ENCODE peak calls at places on chromosome 4, in four cellular contexts. P is activated CD4-positive, alpha-beta T cell treated with anti-CD3 and anti-CD28 coated beads, Interleukin-2, amount 50 U/mL, for 24 hours; Z is hepatocyte; T is cardiac muscle cell. O is an unnamed sample.

GRCh38 chr4:20408596-20408995 is 156.9 kb downstream of the SLIT2 start:
- DNase-seq in Z (no peak), P (no peak), T (no peak), O (no peak)

GRCh38 chr4:188061083-188061482 is 48.3 kb downstream of the TRIML2 start:
- DNase-seq in T (no peak), P (no peak), Z (no peak), O (no peak)

GRCh38 chr4:167052631-167053085 is 181.6 kb downstream of the SPOCK3 start:
- DNase-seq in T (no peak), P (no peak), Z (no peak), O (no peak)

GRCh38 chr4:123553733-123554132 is 157.1 kb downstream of the SPRY1 start:
- DNase-seq in T (no peak), Z (no peak), P (no peak), O (no peak)

GRCh38 chr4:153060191-153060590 is 124.1 kb downstream of the FHDC1 start:
- DNase-seq in P (no peak), Z (no peak), T (no peak), O (no peak)

GRCh38 chr4:79442422-79442821 is 34.4 kb upstream of the GK2 start:
- DNase-seq in P (no peak), Z (no peak), T (no peak), O (no peak)

GRCh38 chr4:121706595-121707021 is 9.8 kb upstream of the ANXA5 start:
- DNase-seq in P (peak), Z (no peak), T (no peak), O (no peak)

GRCh38 chr4:656651-657337 is 17.3 kb downstream of the ATP5ME start:
- DNase-seq in P (no peak), T (no peak), Z (no peak), O (no peak)

GRCh38 chr4:63020661-63021060 is 1388.6 kb downstream of the TECRL start:
- DNase-seq in P (no peak), Z (no peak), T (no peak), O (no peak)

GRCh38 chr4:173025131-173025530 is 143.5 kb upstream of the GALNT7 start:
- DNase-seq in T (peak), Z (peak), P (peak), O (peak)

GRCh38 chr4:122503214-122503613 is 46.7 kb upstream of the IL2 start:
- DNase-seq in Z (no peak), T (no peak), P (peak), O (no peak)

GRCh38 chr4:149638073-149638472 is 177.6 kb downstream of the IQCM start:
- DNase-seq in T (no peak), Z (no peak), P (no peak), O (no peak)

GRCh38 chr4:185504098-185505047 is 30.9 kb downstream of the PDLIM3 start:
- DNase-seq in Z (no peak), P (no peak), T (no peak), O (no peak)

GRCh38 chr4:140645614-140646412 is 77.1 kb upstream of the UCP1 start:
- DNase-seq in T (peak), P (no peak), Z (no peak), O (peak)

GRCh38 chr4:115119804-115120352 is 6.5 kb upstream of the NDST4 start:
- DNase-seq in T (no peak), Z (no peak), P (no peak), O (no peak)

GRCh38 chr4:110260299-110260698 is 61.9 kb upstream of the ELOVL6 start:
- DNase-seq in P (no peak), T (no peak), Z (no peak), O (no peak)

GRCh38 chr4:7738458-7739076 is 201.1 kb downstream of the AFAP1 start:
- DNase-seq in T (no peak), P (no peak), Z (no peak), O (no peak)

GRCh38 chr4:38192516-38192915 is 232.3 kb downstream of the PTTG2 start:
- DNase-seq in Z (no peak), P (no peak), T (no peak), O (no peak)

GRCh38 chr4:152458801-152459302 is 77.0 kb downstream of the FBXW7 start:
- DNase-seq in T (no peak), Z (no peak), P (no peak), O (no peak)

GRCh38 chr4:24278693-24279092 is 305.7 kb downstream of the DHX15 start:
- DNase-seq in Z (peak), P (no peak), T (no peak), O (no peak)

GRCh38 chr4:42596918-42597317 is 60.0 kb downstream of the ATP8A1 start:
- DNase-seq in P (no peak), Z (no peak), T (no peak), O (no peak)

GRCh38 chr4:77022581-77023133 is 53.1 kb downstream of the CCNI start:
- DNase-seq in T (peak), Z (no peak), P (no peak), O (no peak)

GRCh38 chr4:184306949-184307348 is 89.3 kb upstream of the ENPP6 start:
- DNase-seq in Z (no peak), T (no peak), P (no peak), O (no peak)

GRCh38 chr4:121150486-121150885 is 13.6 kb downstream of the TNIP3 start:
- DNase-seq in T (no peak), P (no peak), Z (no peak), O (no peak)

GRCh38 chr4:169337510-169337909 is 66.8 kb upstream of the SH3RF1 start:
- DNase-seq in Z (no peak), P (no peak), T (no peak), O (no peak)

GRCh38 chr4:88533088-88533790 is 9.7 kb upstream of the PYURF start:
- DNase-seq in Z (no peak), P (no peak), T (no peak), O (no peak)

GRCh38 chr4:48654015-48654664 is 125.9 kb downstream of the FRYL start:
- DNase-seq in Z (no peak), T (no peak), P (no peak), O (no peak)

GRCh38 chr4:31015123-31015522 is 295.0 kb downstream of the PCDH7 start:
- DNase-seq in T (no peak), P (no peak), Z (no peak), O (no peak)

GRCh38 chr4:117783716-117784115 is 250.6 kb upstream of the NDST3 start:
- DNase-seq in T (no peak), P (no peak), Z (peak), O (no peak)

GRCh38 chr4:161827013-161827412 is 336.8 kb downstream of the FSTL5 start:
- DNase-seq in T (peak), Z (no peak), P (no peak), O (no peak)

GRCh38 chr4:90904018-90904417 is 776.8 kb downstream of the CCSER1 start:
- DNase-seq in P (no peak), T (no peak), Z (no peak), O (no peak)

GRCh38 chr4:140943486-140943885 is 187.3 kb upstream of the TBC1D9 start:
- DNase-seq in P (no peak), T (no peak), Z (no peak), O (no peak)

GRCh38 chr4:119785963-119786362 is 157.4 kb upstream of the PDE5A start:
- DNase-seq in Z (peak), P (no peak), T (no peak), O (no peak)

GRCh38 chr4:53696956-53697685 is 105.8 kb upstream of the LNX1 start:
- DNase-seq in T (no peak), Z (no peak), P (no peak), O (no peak)

O was measured in NCI-H345.